ENCODE peak calls at places on chromosomes 7 and 10, in six cellular contexts. R is endodermal cell, L is suprapubic skin, B is nephron progenitor cell, K is hepatocyte, F is HL-60. V is an unnamed sample.

GRCh38 chr7:44748948-44749731 is 493 bp downstream of the ZMIZ2 start:
- DNase-seq in R (peak), L (no peak), B (peak), K (peak), F (no peak), V (peak)

GRCh38 chr7:84328571-84328970 is 134.0 kb upstream of the SEMA3A start:
- DNase-seq in R (no peak), L (no peak), B (no peak), K (no peak), F (no peak), V (no peak)

GRCh38 chr7:19916011-19916410 is 142.6 kb upstream of the TMEM196 start:
- DNase-seq in R (no peak), L (no peak), B (no peak), K (no peak), F (no peak), V (no peak)

GRCh38 chr10:127549009-127549408 is at the start of gene NPS:
- DNase-seq in R (no peak), L (no peak), B (no peak), K (no peak), F (no peak), V (no peak)

GRCh38 chr10:49595713-49596492 is 14.2 kb upstream of the SLC18A3 start:
- DNase-seq in R (no peak), L (no peak), B (no peak), K (no peak), F (no peak), V (peak)

GRCh38 chr7:81030472-81030871 is 111.6 kb upstream of the SEMA3C start:
- DNase-seq in R (no peak), L (no peak), B (no peak), K (no peak), F (no peak), V (no peak)

GRCh38 chr7:36661135-36661840 is 63.0 kb downstream of the AOAH start:
- DNase-seq in R (peak), L (no peak), B (no peak), K (peak), F (no peak), V (no peak)

GRCh38 chr10:74051729-74052342 is 53.9 kb downstream of the VCL start:
- DNase-seq in R (peak), L (no peak), B (peak), K (no peak), F (no peak), V (no peak)

GRCh38 chr7:93119191-93119905 is 1.6 kb upstream of the SAMD9 start:
- DNase-seq in R (peak), L (no peak), B (no peak), K (no peak), F (no peak), V (no peak)

GRCh38 chr10:27368706-27369105 is 128.1 kb upstream of the ACBD5 start:
- DNase-seq in R (no peak), L (no peak), B (no peak), K (no peak), F (no peak), V (no peak)

GRCh38 chr10:80289451-80290287 is at the start of gene MAT1A:
- DNase-seq in R (peak), L (no peak), B (no peak), K (peak), F (no peak), V (no peak)

GRCh38 chr7:108415821-108416536 is 40.3 kb downstream of the NRCAM start:
- DNase-seq in R (no peak), L (no peak), B (no peak), K (no peak), F (peak), V (peak)

GRCh38 chr7:129644634-129645230 is 33.2 kb downstream of the NRF1 start:
- DNase-seq in R (no peak), L (no peak), B (no peak), K (peak), F (no peak), V (no peak)

GRCh38 chr10:132178046-132178445 is 8.7 kb upstream of the DPYSL4 start:
- DNase-seq in R (no peak), L (no peak), B (no peak), K (no peak), F (no peak), V (no peak)

GRCh38 chr7:29940199-29940598 is 49.4 kb downstream of the SCRN1 start:
- DNase-seq in R (no peak), L (no peak), B (no peak), K (no peak), F (no peak), V (no peak)

GRCh38 chr10:123855013-123855684 is 36.5 kb downstream of the CPXM2 start:
- DNase-seq in R (no peak), L (no peak), B (no peak), K (no peak), F (no peak), V (no peak)

GRCh38 chr10:53771701-53772100 is 999.1 kb upstream of the MBL2 start:
- DNase-seq in R (no peak), L (no peak), B (no peak), K (no peak), F (no peak), V (no peak)

GRCh38 chr10:13758302-13758701 is 171.5 kb downstream of the PRPF18 start:
- DNase-seq in R (peak), L (no peak), B (peak), K (peak), F (no peak), V (no peak)

GRCh38 chr7:29977926-29978652 is 11.5 kb downstream of the SCRN1 start:
- DNase-seq in R (peak), L (no peak), B (peak), K (no peak), F (no peak), V (no peak)

GRCh38 chr7:37510043-37510634 is 61.5 kb upstream of the ELMO1 start:
- DNase-seq in R (peak), L (no peak), B (no peak), K (peak), F (no peak), V (no peak)

GRCh38 chr10:25704622-25705021 is 229.4 kb upstream of the MYO3A start:
- DNase-seq in R (peak), L (no peak), B (no peak), K (no peak), F (no peak), V (no peak)

GRCh38 chr7:137755846-137756685 is 90.7 kb downstream of the DGKI start:
- DNase-seq in R (no peak), L (no peak), B (no peak), K (no peak), F (no peak), V (no peak)

GRCh38 chr10:72291019-72291532 is 17.4 kb downstream of the DDIT4 start:
- DNase-seq in R (no peak), L (no peak), B (no peak), K (no peak), F (no peak), V (peak)

GRCh38 chr7:128215739-128216138 is 25.3 kb upstream of the LEP start:
- DNase-seq in R (no peak), L (no peak), B (no peak), K (no peak), F (no peak), V (peak)

GRCh38 chr7:94348142-94348541 is 46.6 kb upstream of the COL1A2 start:
- DNase-seq in R (no peak), L (peak), B (no peak), K (peak), F (no peak), V (peak)

GRCh38 chr7:26196305-26196704 is 4.2 kb downstream of the HNRNPA2B1 start:
- DNase-seq in R (no peak), L (no peak), B (no peak), K (no peak), F (no peak), V (no peak)

GRCh38 chr7:28729276-28729675 is 228.9 kb downstream of the TRIL start:
- DNase-seq in R (no peak), L (no peak), B (peak), K (no peak), F (no peak), V (no peak)

GRCh38 chr7:17599733-17600685 is 301.6 kb downstream of the AHR start:
- DNase-seq in R (no peak), L (no peak), B (no peak), K (no peak), F (no peak), V (peak)

GRCh38 chr10:71746344-71747037 is 26.8 kb downstream of the VSIR start:
- DNase-seq in R (peak), L (no peak), B (peak), K (peak), F (peak), V (no peak)

DNA sequence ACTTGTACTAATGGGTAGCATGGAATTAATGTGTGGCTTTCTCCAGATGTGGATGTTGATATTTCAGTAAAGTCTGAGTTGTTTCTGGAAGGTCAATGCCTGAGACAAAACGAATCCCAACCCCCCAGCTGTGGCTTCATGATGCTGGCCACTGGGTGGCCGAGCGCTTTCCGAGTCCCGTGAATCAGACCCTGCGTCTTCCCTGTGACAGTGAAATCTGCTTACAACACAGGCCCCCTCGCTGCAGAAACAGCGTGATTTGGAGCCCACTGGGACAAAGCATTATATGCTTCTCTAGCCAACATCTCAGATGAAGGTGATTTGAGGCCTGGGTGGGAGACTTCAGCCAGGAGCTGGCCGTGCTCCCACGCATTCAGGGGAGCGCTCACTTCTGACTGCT is 124.7 kb downstream of the WDR37 start:
- DNase-seq in R (peak), L (peak), B (no peak), K (no peak), F (no peak), V (no peak)
- TF ChIP-seq CTCF in R (peak), L (no peak), B (no peak), K (no peak), F (no peak), V (no peak)

GRCh38 chr10:48205918-48206317 is 68.6 kb downstream of the FRMPD2 start:
- DNase-seq in R (no peak), L (no peak), B (no peak), K (no peak), F (no peak), V (no peak)
- TF ChIP-seq CTCF in R (no peak), L (no peak), B (no peak), K (no peak), F (no peak), V (no peak)

GRCh38 chr10:129787557-129787956 is 176.5 kb downstream of the EBF3 start:
- DNase-seq in R (no peak), L (peak), B (no peak), K (no peak), F (no peak), V (peak)
- TF ChIP-seq CTCF in R (no peak), L (no peak), B (no peak), K (no peak), F (no peak), V (no peak)

DNA sequence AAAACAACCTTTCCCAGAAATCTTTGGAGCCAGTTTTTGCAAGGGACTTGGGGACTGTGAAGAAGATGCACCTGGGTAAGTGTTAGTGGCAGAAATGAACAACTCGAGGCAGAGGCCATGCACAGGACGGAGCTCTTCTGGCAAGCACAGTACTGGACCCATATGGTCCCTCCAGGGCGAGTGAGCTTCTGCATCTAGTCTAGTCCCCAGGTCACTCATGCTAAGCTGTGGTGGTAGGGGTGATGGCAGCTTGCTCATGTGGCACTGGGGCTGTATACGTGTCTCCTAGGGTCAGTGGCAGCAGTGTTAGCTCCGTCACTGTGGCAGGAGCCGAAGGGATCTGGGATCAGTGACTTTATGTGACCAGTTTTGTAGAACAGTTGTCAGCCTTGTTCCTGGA is 9.3 kb upstream of the LRRC61 start:
- DNase-seq in R (no peak), L (no peak), B (no peak), K (no peak), F (no peak), V (no peak)
- TF ChIP-seq CTCF in R (no peak), L (no peak), B (no peak), K (no peak), F (no peak), V (no peak)

GRCh38 chr10:52312999-52313349 is 1.1 kb upstream of the DKK1 start:
- DNase-seq in R (no peak), L (no peak), B (no peak), K (no peak), F (no peak), V (peak)

GRCh38 chr10:52313350-52314006 is 603 bp upstream of the DKK1 start:
- DNase-seq in R (peak), L (no peak), B (peak), K (peak), F (no peak), V (peak)

GRCh38 chr10:52314007-52314821 is at the start of gene DKK1:
- DNase-seq in R (peak), L (peak), B (peak), K (peak), F (no peak), V (peak)

GRCh38 chr10:52308251-52309031 is 5.6 kb upstream of the DKK1 start:
- DNase-seq in R (peak), L (peak), B (peak), K (peak), F (no peak), V (peak)
- TF ChIP-seq CTCF in R (peak), L (peak), B (peak), K (peak), F (peak), V (peak)